ENCODE peak calls at places on chromosomes 3 and 15, in seven cellular contexts. One of them, this sample, is unnamed.

GRCh38 chr3:195153653-195154052 is 117.3 kb downstream of the XXYLT1 start:
- DNase-seq in cardiac muscle cell: peak; percentile 34
- DNase-seq in MCF 10A: no peak
- DNase-seq in islet precursor cell: no peak
- DNase-seq in globus pallidus: no peak
- DNase-seq in NCI-H1105: no peak
- DNase-seq in activated T-helper 9 cell treated with anti-CD3 and anti-CD28 coated beads, Interleukin-2, amount 50 U/mL, for 16 hours: no peak
- DNase-seq in this sample: no peak

GRCh38 chr3:197718904-197719303 is 17.8 kb downstream of the RUBCN start:
- DNase-seq in cardiac muscle cell: peak; percentile 24
- DNase-seq in MCF 10A: peak; percentile 95
- DNase-seq in islet precursor cell: peak; percentile 88
- DNase-seq in globus pallidus: no peak
- DNase-seq in NCI-H1105: no peak
- DNase-seq in activated T-helper 9 cell treated with anti-CD3 and anti-CD28 coated beads, Interleukin-2, amount 50 U/mL, for 16 hours: no peak
- DNase-seq in this sample: no peak

GRCh38 chr3:165259518-165260193 is 63.5 kb upstream of the SLITRK3 start:
- DNase-seq in cardiac muscle cell: peak; percentile 60
- DNase-seq in MCF 10A: peak; percentile 86
- DNase-seq in islet precursor cell: peak; percentile 50
- DNase-seq in globus pallidus: no peak
- DNase-seq in NCI-H1105: no peak
- DNase-seq in activated T-helper 9 cell treated with anti-CD3 and anti-CD28 coated beads, Interleukin-2, amount 50 U/mL, for 16 hours: no peak
- DNase-seq in this sample: no peak

GRCh38 chr3:142929109-142929508 is 34.4 kb downstream of the PAQR9 start:
- DNase-seq in cardiac muscle cell: peak; percentile 48
- DNase-seq in MCF 10A: peak; percentile 70
- DNase-seq in islet precursor cell: peak; percentile 70
- DNase-seq in globus pallidus: no peak
- DNase-seq in NCI-H1105: no peak
- DNase-seq in activated T-helper 9 cell treated with anti-CD3 and anti-CD28 coated beads, Interleukin-2, amount 50 U/mL, for 16 hours: peak; percentile 19
- DNase-seq in this sample: peak; percentile 11

GRCh38 chr3:162491957-162492356 is 995.3 kb downstream of the OTOL1 start:
- DNase-seq in cardiac muscle cell: peak; percentile 22
- DNase-seq in MCF 10A: peak; percentile 42
- DNase-seq in islet precursor cell: no peak
- DNase-seq in globus pallidus: no peak
- DNase-seq in NCI-H1105: no peak
- DNase-seq in activated T-helper 9 cell treated with anti-CD3 and anti-CD28 coated beads, Interleukin-2, amount 50 U/mL, for 16 hours: no peak
- DNase-seq in this sample: no peak

GRCh38 chr15:92385096-92385495 is 8.6 kb upstream of the ST8SIA2 start:
- DNase-seq in cardiac muscle cell: no peak
- DNase-seq in MCF 10A: peak; percentile 71
- DNase-seq in islet precursor cell: peak; percentile 89
- DNase-seq in globus pallidus: no peak
- DNase-seq in NCI-H1105: no peak
- DNase-seq in activated T-helper 9 cell treated with anti-CD3 and anti-CD28 coated beads, Interleukin-2, amount 50 U/mL, for 16 hours: no peak
- DNase-seq in this sample: no peak

GRCh38 chr3:127760361-127760760 is 62.0 kb downstream of the MGLL start:
- DNase-seq in cardiac muscle cell: no peak
- DNase-seq in MCF 10A: no peak
- DNase-seq in islet precursor cell: no peak
- DNase-seq in globus pallidus: no peak
- DNase-seq in NCI-H1105: no peak
- DNase-seq in activated T-helper 9 cell treated with anti-CD3 and anti-CD28 coated beads, Interleukin-2, amount 50 U/mL, for 16 hours: no peak
- DNase-seq in this sample: no peak

GRCh38 chr3:64319391-64319790 is 94.1 kb upstream of the PRICKLE2 start:
- DNase-seq in cardiac muscle cell: no peak
- DNase-seq in MCF 10A: no peak
- DNase-seq in islet precursor cell: peak; percentile 76
- DNase-seq in globus pallidus: no peak
- DNase-seq in NCI-H1105: no peak
- DNase-seq in activated T-helper 9 cell treated with anti-CD3 and anti-CD28 coated beads, Interleukin-2, amount 50 U/mL, for 16 hours: no peak
- DNase-seq in this sample: no peak

GRCh38 chr3:54873059-54873695 is 54.7 kb downstream of the LRTM1 start:
- DNase-seq in cardiac muscle cell: no peak
- DNase-seq in MCF 10A: no peak
- DNase-seq in islet precursor cell: no peak
- DNase-seq in globus pallidus: no peak
- DNase-seq in NCI-H1105: no peak
- DNase-seq in activated T-helper 9 cell treated with anti-CD3 and anti-CD28 coated beads, Interleukin-2, amount 50 U/mL, for 16 hours: no peak
- DNase-seq in this sample: no peak

GRCh38 chr15:79450648-79451047 is 18.5 kb downstream of the MINAR1 start:
- DNase-seq in cardiac muscle cell: no peak
- DNase-seq in MCF 10A: peak; percentile 4
- DNase-seq in islet precursor cell: no peak
- DNase-seq in globus pallidus: no peak
- DNase-seq in NCI-H1105: no peak
- DNase-seq in activated T-helper 9 cell treated with anti-CD3 and anti-CD28 coated beads, Interleukin-2, amount 50 U/mL, for 16 hours: no peak
- DNase-seq in this sample: no peak

GRCh38 chr15:99059010-99059981 is 45.6 kb upstream of the SYNM start:
- DNase-seq in cardiac muscle cell: peak; percentile 91
- DNase-seq in MCF 10A: peak; percentile 50
- DNase-seq in islet precursor cell: peak; percentile 98
- DNase-seq in globus pallidus: peak; percentile 42
- DNase-seq in NCI-H1105: peak; percentile 27
- DNase-seq in activated T-helper 9 cell treated with anti-CD3 and anti-CD28 coated beads, Interleukin-2, amount 50 U/mL, for 16 hours: no peak
- DNase-seq in this sample: peak; percentile 45

GRCh38 chr3:186217820-186218164 is 108.9 kb upstream of the ETV5 start:
- DNase-seq in cardiac muscle cell: no peak
- DNase-seq in MCF 10A: no peak
- DNase-seq in islet precursor cell: no peak
- DNase-seq in globus pallidus: no peak
- DNase-seq in NCI-H1105: no peak
- DNase-seq in activated T-helper 9 cell treated with anti-CD3 and anti-CD28 coated beads, Interleukin-2, amount 50 U/mL, for 16 hours: no peak
- DNase-seq in this sample: no peak

GRCh38 chr15:56758770-56759449 is 25.6 kb upstream of the ZNF280D start:
- DNase-seq in cardiac muscle cell: peak; percentile 69
- DNase-seq in MCF 10A: peak; percentile 47
- DNase-seq in islet precursor cell: no peak
- DNase-seq in globus pallidus: no peak
- DNase-seq in NCI-H1105: no peak
- DNase-seq in activated T-helper 9 cell treated with anti-CD3 and anti-CD28 coated beads, Interleukin-2, amount 50 U/mL, for 16 hours: no peak
- DNase-seq in this sample: no peak

GRCh38 chr3:100254168-100254777 is 6.5 kb upstream of the TBC1D23 start:
- DNase-seq in cardiac muscle cell: peak; percentile 84
- DNase-seq in MCF 10A: peak; percentile 68
- DNase-seq in islet precursor cell: peak; percentile 71
- DNase-seq in globus pallidus: peak; percentile 41
- DNase-seq in NCI-H1105: peak; percentile 61
- DNase-seq in activated T-helper 9 cell treated with anti-CD3 and anti-CD28 coated beads, Interleukin-2, amount 50 U/mL, for 16 hours: no peak
- DNase-seq in this sample: no peak

GRCh38 chr3:173584093-173584833 is 186.7 kb downstream of the NLGN1 start:
- DNase-seq in cardiac muscle cell: peak; percentile 52
- DNase-seq in MCF 10A: peak; percentile 38
- DNase-seq in islet precursor cell: peak; percentile 60
- DNase-seq in globus pallidus: peak; percentile 53
- DNase-seq in NCI-H1105: peak; percentile 50
- DNase-seq in activated T-helper 9 cell treated with anti-CD3 and anti-CD28 coated beads, Interleukin-2, amount 50 U/mL, for 16 hours: no peak
- DNase-seq in this sample: peak; percentile 51

GRCh38 chr3:105731686-105732085 is 137.1 kb downstream of the CBLB start:
- DNase-seq in cardiac muscle cell: no peak
- DNase-seq in MCF 10A: no peak
- DNase-seq in islet precursor cell: no peak
- DNase-seq in globus pallidus: no peak
- DNase-seq in NCI-H1105: no peak
- DNase-seq in activated T-helper 9 cell treated with anti-CD3 and anti-CD28 coated beads, Interleukin-2, amount 50 U/mL, for 16 hours: no peak
- DNase-seq in this sample: no peak

GRCh38 chr3:160695906-160696305 is 18.9 kb downstream of the ARL14 start:
- DNase-seq in cardiac muscle cell: peak; percentile 16
- DNase-seq in MCF 10A: no peak
- DNase-seq in islet precursor cell: no peak
- DNase-seq in globus pallidus: no peak
- DNase-seq in NCI-H1105: no peak
- DNase-seq in activated T-helper 9 cell treated with anti-CD3 and anti-CD28 coated beads, Interleukin-2, amount 50 U/mL, for 16 hours: no peak
- DNase-seq in this sample: no peak

GRCh38 chr3:143975549-143976152 is 4.0 kb downstream of the DIPK2A start:
- DNase-seq in cardiac muscle cell: peak; percentile 80
- DNase-seq in MCF 10A: peak; percentile 58
- DNase-seq in islet precursor cell: no peak
- DNase-seq in globus pallidus: peak; percentile 84
- DNase-seq in NCI-H1105: peak; percentile 28
- DNase-seq in activated T-helper 9 cell treated with anti-CD3 and anti-CD28 coated beads, Interleukin-2, amount 50 U/mL, for 16 hours: no peak
- DNase-seq in this sample: no peak

GRCh38 chr3:113008117-113008516 is 17.3 kb downstream of the GTPBP8 start:
- DNase-seq in cardiac muscle cell: peak; percentile 56
- DNase-seq in MCF 10A: no peak
- DNase-seq in islet precursor cell: no peak
- DNase-seq in globus pallidus: no peak
- DNase-seq in NCI-H1105: no peak
- DNase-seq in activated T-helper 9 cell treated with anti-CD3 and anti-CD28 coated beads, Interleukin-2, amount 50 U/mL, for 16 hours: no peak
- DNase-seq in this sample: no peak

GRCh38 chr3:109882144-109882543 is 544.8 kb upstream of the DPPA4 start:
- DNase-seq in cardiac muscle cell: no peak
- DNase-seq in MCF 10A: no peak
- DNase-seq in islet precursor cell: no peak
- DNase-seq in globus pallidus: no peak
- DNase-seq in NCI-H1105: no peak
- DNase-seq in activated T-helper 9 cell treated with anti-CD3 and anti-CD28 coated beads, Interleukin-2, amount 50 U/mL, for 16 hours: no peak
- DNase-seq in this sample: no peak

GRCh38 chr3:172575375-172575774 is 52.1 kb upstream of the TNFSF10 start:
- DNase-seq in cardiac muscle cell: no peak
- DNase-seq in MCF 10A: no peak
- DNase-seq in islet precursor cell: no peak
- DNase-seq in globus pallidus: no peak
- DNase-seq in NCI-H1105: no peak
- DNase-seq in activated T-helper 9 cell treated with anti-CD3 and anti-CD28 coated beads, Interleukin-2, amount 50 U/mL, for 16 hours: no peak
- DNase-seq in this sample: no peak